ENCODE peak calls at places on chromosomes 7 and 10, in ten cellular contexts. One of them, this sample, is unnamed.

GRCh38 chr10:101817542-101818118 is 614 bp downstream of the OGA start:
- DNase-seq in HTR-8/SVneo: peak; percentile 80
- DNase-seq in amniotic epithelial cell: peak; percentile 94
- DNase-seq in skeletal muscle cell: peak; percentile 88
- DNase-seq in NCI-H460: peak; percentile 87
- DNase-seq in stimulated activated CD4-positive, alpha-beta T cell treated with anti-CD3 and anti-CD28 coated beads, Interleukin-1b, Interleukin-23, amount 100 ng/mL, for 24 hours: no peak
- DNase-seq in GM06990: peak; percentile 46
- DNase-seq in effector CD4-positive, alpha-beta T cell: peak; percentile 26
- DNase-seq in right lobe of liver: peak; percentile 77
- DNase-seq in cardiac fibroblast: peak; percentile 97
- DNase-seq in this sample: peak; percentile 98

GRCh38 chr10:92757066-92757716 is 67.4 kb downstream of the HHEX start:
- DNase-seq in HTR-8/SVneo: peak; percentile 47
- DNase-seq in amniotic epithelial cell: peak; percentile 38
- DNase-seq in skeletal muscle cell: peak; percentile 50
- DNase-seq in NCI-H460: peak; percentile 94
- DNase-seq in stimulated activated CD4-positive, alpha-beta T cell treated with anti-CD3 and anti-CD28 coated beads, Interleukin-1b, Interleukin-23, amount 100 ng/mL, for 24 hours: no peak
- DNase-seq in GM06990: peak; percentile 75
- DNase-seq in effector CD4-positive, alpha-beta T cell: no peak
- DNase-seq in right lobe of liver: peak; percentile 79
- DNase-seq in cardiac fibroblast: peak; percentile 87
- DNase-seq in this sample: peak; percentile 54

GRCh38 chr10:52755297-52756062 is 17.1 kb downstream of the MBL2 start:
- DNase-seq in HTR-8/SVneo: no peak
- DNase-seq in amniotic epithelial cell: peak; percentile 98
- DNase-seq in skeletal muscle cell: peak; percentile 40
- DNase-seq in NCI-H460: no peak
- DNase-seq in stimulated activated CD4-positive, alpha-beta T cell treated with anti-CD3 and anti-CD28 coated beads, Interleukin-1b, Interleukin-23, amount 100 ng/mL, for 24 hours: no peak
- DNase-seq in GM06990: no peak
- DNase-seq in effector CD4-positive, alpha-beta T cell: no peak
- DNase-seq in right lobe of liver: no peak
- DNase-seq in cardiac fibroblast: peak; percentile 64
- DNase-seq in this sample: peak; percentile 33

GRCh38 chr10:117134084-117135025 is 3.7 kb downstream of the VAX1 start:
- DNase-seq in HTR-8/SVneo: no peak
- DNase-seq in amniotic epithelial cell: no peak
- DNase-seq in skeletal muscle cell: no peak
- DNase-seq in NCI-H460: no peak
- DNase-seq in stimulated activated CD4-positive, alpha-beta T cell treated with anti-CD3 and anti-CD28 coated beads, Interleukin-1b, Interleukin-23, amount 100 ng/mL, for 24 hours: no peak
- DNase-seq in GM06990: peak; percentile 14
- DNase-seq in effector CD4-positive, alpha-beta T cell: no peak
- DNase-seq in right lobe of liver: no peak
- DNase-seq in cardiac fibroblast: no peak
- DNase-seq in this sample: no peak

GRCh38 chr7:55464422-55464821 is 99.3 kb downstream of the LANCL2 start:
- DNase-seq in HTR-8/SVneo: no peak
- DNase-seq in amniotic epithelial cell: no peak
- DNase-seq in skeletal muscle cell: no peak
- DNase-seq in NCI-H460: no peak
- DNase-seq in stimulated activated CD4-positive, alpha-beta T cell treated with anti-CD3 and anti-CD28 coated beads, Interleukin-1b, Interleukin-23, amount 100 ng/mL, for 24 hours: no peak
- DNase-seq in GM06990: no peak
- DNase-seq in effector CD4-positive, alpha-beta T cell: no peak
- DNase-seq in right lobe of liver: no peak
- DNase-seq in cardiac fibroblast: no peak
- DNase-seq in this sample: no peak

GRCh38 chr7:93810571-93810970 is 80.0 kb downstream of the TFPI2 start:
- DNase-seq in HTR-8/SVneo: no peak
- DNase-seq in amniotic epithelial cell: no peak
- DNase-seq in skeletal muscle cell: no peak
- DNase-seq in NCI-H460: no peak
- DNase-seq in stimulated activated CD4-positive, alpha-beta T cell treated with anti-CD3 and anti-CD28 coated beads, Interleukin-1b, Interleukin-23, amount 100 ng/mL, for 24 hours: no peak
- DNase-seq in GM06990: no peak
- DNase-seq in effector CD4-positive, alpha-beta T cell: no peak
- DNase-seq in right lobe of liver: no peak
- DNase-seq in cardiac fibroblast: no peak
- DNase-seq in this sample: no peak

GRCh38 chr10:34058922-34059614 is 724.6 kb upstream of the NRP1 start:
- DNase-seq in HTR-8/SVneo: no peak
- DNase-seq in amniotic epithelial cell: no peak
- DNase-seq in skeletal muscle cell: no peak
- DNase-seq in NCI-H460: no peak
- DNase-seq in stimulated activated CD4-positive, alpha-beta T cell treated with anti-CD3 and anti-CD28 coated beads, Interleukin-1b, Interleukin-23, amount 100 ng/mL, for 24 hours: no peak
- DNase-seq in GM06990: no peak
- DNase-seq in effector CD4-positive, alpha-beta T cell: no peak
- DNase-seq in right lobe of liver: no peak
- DNase-seq in cardiac fibroblast: no peak
- DNase-seq in this sample: no peak

GRCh38 chr10:92640110-92640509 is 47.2 kb downstream of the KIF11 start:
- DNase-seq in HTR-8/SVneo: no peak
- DNase-seq in amniotic epithelial cell: peak; percentile 28
- DNase-seq in skeletal muscle cell: peak; percentile 26
- DNase-seq in NCI-H460: peak; percentile 68
- DNase-seq in stimulated activated CD4-positive, alpha-beta T cell treated with anti-CD3 and anti-CD28 coated beads, Interleukin-1b, Interleukin-23, amount 100 ng/mL, for 24 hours: no peak
- DNase-seq in GM06990: no peak
- DNase-seq in effector CD4-positive, alpha-beta T cell: no peak
- DNase-seq in right lobe of liver: peak; percentile 50
- DNase-seq in cardiac fibroblast: peak; percentile 85
- DNase-seq in this sample: peak; percentile 71

GRCh38 chr10:23643396-23643795 is 204.5 kb downstream of the OTUD1 start:
- DNase-seq in HTR-8/SVneo: no peak
- DNase-seq in amniotic epithelial cell: peak; percentile 2
- DNase-seq in skeletal muscle cell: no peak
- DNase-seq in NCI-H460: no peak
- DNase-seq in stimulated activated CD4-positive, alpha-beta T cell treated with anti-CD3 and anti-CD28 coated beads, Interleukin-1b, Interleukin-23, amount 100 ng/mL, for 24 hours: no peak
- DNase-seq in GM06990: no peak
- DNase-seq in effector CD4-positive, alpha-beta T cell: no peak
- DNase-seq in right lobe of liver: no peak
- DNase-seq in cardiac fibroblast: peak; percentile 0
- DNase-seq in this sample: peak; percentile 59

GRCh38 chr7:134931487-134931886 is 54.8 kb upstream of the AGBL3 start:
- DNase-seq in HTR-8/SVneo: no peak
- DNase-seq in amniotic epithelial cell: peak; percentile 26
- DNase-seq in skeletal muscle cell: no peak
- DNase-seq in NCI-H460: no peak
- DNase-seq in stimulated activated CD4-positive, alpha-beta T cell treated with anti-CD3 and anti-CD28 coated beads, Interleukin-1b, Interleukin-23, amount 100 ng/mL, for 24 hours: no peak
- DNase-seq in GM06990: no peak
- DNase-seq in effector CD4-positive, alpha-beta T cell: no peak
- DNase-seq in right lobe of liver: no peak
- DNase-seq in cardiac fibroblast: peak; percentile 71
- DNase-seq in this sample: peak; percentile 46

GRCh38 chr10:86003201-86003621 is 363.4 kb downstream of the GRID1 start:
- DNase-seq in HTR-8/SVneo: no peak
- DNase-seq in amniotic epithelial cell: no peak
- DNase-seq in skeletal muscle cell: no peak
- DNase-seq in NCI-H460: no peak
- DNase-seq in stimulated activated CD4-positive, alpha-beta T cell treated with anti-CD3 and anti-CD28 coated beads, Interleukin-1b, Interleukin-23, amount 100 ng/mL, for 24 hours: no peak
- DNase-seq in GM06990: no peak
- DNase-seq in effector CD4-positive, alpha-beta T cell: no peak
- DNase-seq in right lobe of liver: no peak
- DNase-seq in cardiac fibroblast: no peak
- DNase-seq in this sample: no peak

GRCh38 chr7:132249591-132249971 is 326.7 kb downstream of the PLXNA4 start:
- DNase-seq in HTR-8/SVneo: peak; percentile 10
- DNase-seq in amniotic epithelial cell: no peak
- DNase-seq in skeletal muscle cell: no peak
- DNase-seq in NCI-H460: no peak
- DNase-seq in stimulated activated CD4-positive, alpha-beta T cell treated with anti-CD3 and anti-CD28 coated beads, Interleukin-1b, Interleukin-23, amount 100 ng/mL, for 24 hours: no peak
- DNase-seq in GM06990: no peak
- DNase-seq in effector CD4-positive, alpha-beta T cell: no peak
- DNase-seq in right lobe of liver: no peak
- DNase-seq in cardiac fibroblast: peak; percentile 1
- DNase-seq in this sample: no peak

GRCh38 chr7:1065263-1066260 is 21.2 kb downstream of the GPR146 start:
- DNase-seq in HTR-8/SVneo: peak; percentile 92
- DNase-seq in amniotic epithelial cell: peak; percentile 49
- DNase-seq in skeletal muscle cell: no peak
- DNase-seq in NCI-H460: peak; percentile 72
- DNase-seq in stimulated activated CD4-positive, alpha-beta T cell treated with anti-CD3 and anti-CD28 coated beads, Interleukin-1b, Interleukin-23, amount 100 ng/mL, for 24 hours: peak; percentile 69
- DNase-seq in GM06990: peak; percentile 74
- DNase-seq in effector CD4-positive, alpha-beta T cell: peak; percentile 81
- DNase-seq in right lobe of liver: peak; percentile 88
- DNase-seq in cardiac fibroblast: peak; percentile 77
- DNase-seq in this sample: peak; percentile 61

GRCh38 chr10:31929260-31929985 is 792 bp upstream of the ARHGAP12 start:
- DNase-seq in HTR-8/SVneo: peak; percentile 59
- DNase-seq in amniotic epithelial cell: peak; percentile 35
- DNase-seq in skeletal muscle cell: no peak
- DNase-seq in NCI-H460: no peak
- DNase-seq in stimulated activated CD4-positive, alpha-beta T cell treated with anti-CD3 and anti-CD28 coated beads, Interleukin-1b, Interleukin-23, amount 100 ng/mL, for 24 hours: no peak
- DNase-seq in GM06990: peak; percentile 64
- DNase-seq in effector CD4-positive, alpha-beta T cell: peak; percentile 29
- DNase-seq in right lobe of liver: peak; percentile 89
- DNase-seq in cardiac fibroblast: peak; percentile 34
- DNase-seq in this sample: peak; percentile 40

GRCh38 chr10:124008187-124008970 is 85.0 kb downstream of the CHST15 start:
- DNase-seq in HTR-8/SVneo: no peak
- DNase-seq in amniotic epithelial cell: no peak
- DNase-seq in skeletal muscle cell: no peak
- DNase-seq in NCI-H460: no peak
- DNase-seq in stimulated activated CD4-positive, alpha-beta T cell treated with anti-CD3 and anti-CD28 coated beads, Interleukin-1b, Interleukin-23, amount 100 ng/mL, for 24 hours: no peak
- DNase-seq in GM06990: no peak
- DNase-seq in effector CD4-positive, alpha-beta T cell: no peak
- DNase-seq in right lobe of liver: peak; percentile 37
- DNase-seq in cardiac fibroblast: no peak
- DNase-seq in this sample: no peak

GRCh38 chr10:47278720-47279119 is 21.3 kb upstream of the GDF10 start:
- DNase-seq in HTR-8/SVneo: no peak
- DNase-seq in amniotic epithelial cell: no peak
- DNase-seq in skeletal muscle cell: no peak
- DNase-seq in NCI-H460: no peak
- DNase-seq in stimulated activated CD4-positive, alpha-beta T cell treated with anti-CD3 and anti-CD28 coated beads, Interleukin-1b, Interleukin-23, amount 100 ng/mL, for 24 hours: no peak
- DNase-seq in GM06990: no peak
- DNase-seq in effector CD4-positive, alpha-beta T cell: no peak
- DNase-seq in right lobe of liver: no peak
- DNase-seq in cardiac fibroblast: no peak
- DNase-seq in this sample: no peak

GRCh38 chr10:36026656-36027390 is 384.7 kb upstream of the FZD8 start:
- DNase-seq in HTR-8/SVneo: no peak
- DNase-seq in amniotic epithelial cell: no peak
- DNase-seq in skeletal muscle cell: no peak
- DNase-seq in NCI-H460: peak; percentile 16
- DNase-seq in stimulated activated CD4-positive, alpha-beta T cell treated with anti-CD3 and anti-CD28 coated beads, Interleukin-1b, Interleukin-23, amount 100 ng/mL, for 24 hours: no peak
- DNase-seq in GM06990: no peak
- DNase-seq in effector CD4-positive, alpha-beta T cell: no peak
- DNase-seq in right lobe of liver: no peak
- DNase-seq in cardiac fibroblast: no peak
- DNase-seq in this sample: peak; percentile 26